ENCODE peak calls at places on chromosomes 2 and 18, in ten cellular contexts. U is fibroblast of mammary gland, Z is GM23338, P is T-helper 2 cell, S is MCF 10A, K is mesenchymal stem cell, H is lower lobe of right lung, E is Calu3, O is GM19239, W is pulmonary artery endothelial cell. F is an unnamed sample.

GRCh38 chr2:191360918-191361317 is 115.7 kb downstream of the MYO1B start:
- DNase-seq in S (no peak), E (no peak), Z (no peak), W (no peak), O (no peak), K (no peak), P (no peak), U (no peak), H (no peak), F (no peak)

GRCh38 chr2:187544371-187545080 is 9.7 kb downstream of the TFPI start:
- DNase-seq in O (no peak), Z (no peak), W (no peak), P (no peak), U (no peak), H (peak; percentile 63), S (peak; percentile 82), K (no peak), E (peak; percentile 63), F (no peak)

GRCh38 chr18:67845035-67845434 is 328.5 kb upstream of the DSEL start:
- DNase-seq in W (no peak), O (no peak), U (peak; percentile 51), K (no peak), H (no peak), S (peak; percentile 20), Z (no peak), P (no peak), E (no peak), F (no peak)

GRCh38 chr2:10864888-10865551 is 46.7 kb upstream of the KCNF1 start:
- DNase-seq in O (peak; percentile 63), W (no peak), E (no peak), P (no peak), Z (no peak), H (no peak), S (no peak), K (no peak), U (no peak), F (no peak)

GRCh38 chr2:129975016-129975774 is 4.3 kb upstream of the RAB6C start:
- DNase-seq in E (no peak), U (no peak), P (no peak), S (no peak), K (no peak), H (no peak), O (no peak), W (no peak), Z (no peak), F (no peak)

GRCh38 chr2:108625186-108625827 is 91.0 kb downstream of the LIMS1 start:
- DNase-seq in K (no peak), E (no peak), S (no peak), P (no peak), O (no peak), W (no peak), H (no peak), Z (no peak), U (no peak), F (no peak)

GRCh38 chr18:34929336-34929780 is 111.9 kb upstream of the MAPRE2 start:
- DNase-seq in Z (no peak), U (peak; percentile 75), O (no peak), S (peak; percentile 56), K (peak; percentile 90), H (no peak), W (no peak), E (peak; percentile 25), P (no peak), F (peak; percentile 19)

GRCh38 chr18:79855147-79855910 is 57.6 kb downstream of the KCNG2 start:
- DNase-seq in W (no peak), S (no peak), P (no peak), E (no peak), O (peak; percentile 85), H (no peak), K (no peak), Z (no peak), U (no peak), F (no peak)

GRCh38 chr2:181305151-181306123 is 151.7 kb upstream of the ITGA4 start:
- DNase-seq in U (peak; percentile 25), Z (peak; percentile 25), S (no peak), P (no peak), E (no peak), H (no peak), K (peak; percentile 75), W (no peak), O (peak; percentile 21), F (no peak)

F was measured in NCI-H1930.